ENCODE peak calls at places on chromosomes 13 and 19, in four cellular contexts. One of them, this sample, is unnamed.

GRCh38 chr13:76887070-76887563 is 912 bp upstream of the KCTD12 start:
- DNase-seq in GM12878: no peak
- DNase-seq in K562: no peak
- DNase-seq in HepG2: no peak
- DNase-seq in this sample: peak

GRCh38 chr13:109941951-109942350 is 155.6 kb upstream of the IRS2 start:
- DNase-seq in GM12878: no peak
- DNase-seq in K562: no peak
- DNase-seq in HepG2: no peak
- DNase-seq in this sample: no peak

GRCh38 chr19:39390460-39390758 is 497 bp downstream of the PAF1 start:
- DNase-seq in GM12878: no peak
- DNase-seq in K562: no peak
- DNase-seq in HepG2: no peak
- DNase-seq in this sample: no peak

GRCh38 chr13:26026211-26026610 is 25.6 kb downstream of the SHISA2 start:
- DNase-seq in GM12878: no peak
- DNase-seq in K562: no peak
- DNase-seq in HepG2: no peak
- DNase-seq in this sample: no peak

GRCh38 chr13:41706189-41706588 is 248.8 kb downstream of the RGCC start:
- DNase-seq in GM12878: no peak
- DNase-seq in K562: no peak
- DNase-seq in HepG2: no peak
- DNase-seq in this sample: no peak

GRCh38 chr19:35015576-35016351 is 14.5 kb upstream of the SCN1B start:
- DNase-seq in GM12878: no peak
- DNase-seq in K562: no peak
- DNase-seq in HepG2: no peak
- DNase-seq in this sample: no peak

GRCh38 chr19:18639706-18640105 is 2.9 kb downstream of the KLHL26 start:
- DNase-seq in GM12878: no peak
- DNase-seq in K562: no peak
- DNase-seq in HepG2: no peak
- DNase-seq in this sample: no peak

GRCh38 chr13:44305845-44306244 is 67.8 kb upstream of the SERP2 start:
- DNase-seq in GM12878: no peak
- DNase-seq in K562: no peak
- DNase-seq in HepG2: no peak
- DNase-seq in this sample: no peak

GRCh38 chr13:37679043-37679442 is 80.5 kb upstream of the POSTN start:
- DNase-seq in GM12878: no peak
- DNase-seq in K562: no peak
- DNase-seq in HepG2: no peak
- DNase-seq in this sample: no peak

GRCh38 chr19:18278521-18279265 is 2.7 kb downstream of the JUND start:
- DNase-seq in GM12878: no peak
- DNase-seq in K562: peak
- DNase-seq in HepG2: no peak
- DNase-seq in this sample: no peak

DNA sequence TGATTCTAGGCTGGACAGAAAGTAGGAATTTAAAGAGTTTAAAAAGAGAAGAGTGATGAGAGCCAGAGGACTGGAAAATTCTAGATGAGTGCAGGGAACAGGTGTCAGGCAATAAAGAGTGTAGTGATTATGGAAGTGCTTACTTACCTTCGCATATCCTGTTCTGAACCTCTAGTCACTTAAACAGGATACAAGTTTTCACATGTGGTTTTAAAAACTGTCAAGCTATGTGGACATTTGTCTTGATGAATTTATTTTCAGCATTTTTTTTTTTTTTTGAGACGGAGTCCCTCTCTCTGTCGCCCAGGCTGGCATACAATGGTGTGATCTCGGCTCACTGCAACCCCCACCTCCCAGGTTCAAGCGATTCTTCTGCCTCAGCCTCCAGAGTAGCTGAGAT is 34.3 kb upstream of the IL17D start:
- DNase-seq in GM12878: peak
- DNase-seq in K562: no peak
- DNase-seq in HepG2: no peak
- DNase-seq in this sample: no peak
- TF ChIP-seq CREM in GM12878: no peak
- TF ChIP-seq CREM in K562: no peak
- TF ChIP-seq CREM in HepG2: no peak
- TF ChIP-seq CREM in this sample: no peak

DNA sequence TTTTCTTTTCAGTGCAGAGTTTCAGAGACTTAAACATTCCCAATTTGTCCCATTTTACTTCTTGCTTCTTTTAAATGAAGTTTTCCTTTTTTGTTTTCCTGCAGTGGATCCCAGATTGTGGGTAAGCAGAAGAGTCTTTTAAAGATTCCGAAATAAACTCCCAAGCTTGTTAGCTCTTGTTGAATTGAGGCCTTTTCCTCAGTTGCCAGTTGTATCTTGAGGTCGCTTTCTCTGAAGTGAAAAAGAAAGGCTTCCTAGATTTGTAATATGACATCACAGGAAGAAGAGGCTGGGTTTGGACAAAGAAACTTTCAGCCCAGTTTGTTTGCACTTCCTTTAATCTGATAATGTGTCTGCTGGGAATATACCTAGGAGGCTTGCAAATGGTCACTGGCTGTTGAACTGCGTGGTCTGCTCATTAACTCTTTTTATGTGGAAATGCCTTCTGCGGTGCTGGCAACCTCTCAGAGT is at the start of gene LPAR6:
- DNase-seq in GM12878: no peak
- DNase-seq in K562: no peak
- DNase-seq in HepG2: peak
- DNase-seq in this sample: no peak
- TF ChIP-seq CREM in GM12878: no peak
- TF ChIP-seq CREM in K562: no peak
- TF ChIP-seq CREM in HepG2: no peak
- TF ChIP-seq CREM in this sample: no peak

DNA sequence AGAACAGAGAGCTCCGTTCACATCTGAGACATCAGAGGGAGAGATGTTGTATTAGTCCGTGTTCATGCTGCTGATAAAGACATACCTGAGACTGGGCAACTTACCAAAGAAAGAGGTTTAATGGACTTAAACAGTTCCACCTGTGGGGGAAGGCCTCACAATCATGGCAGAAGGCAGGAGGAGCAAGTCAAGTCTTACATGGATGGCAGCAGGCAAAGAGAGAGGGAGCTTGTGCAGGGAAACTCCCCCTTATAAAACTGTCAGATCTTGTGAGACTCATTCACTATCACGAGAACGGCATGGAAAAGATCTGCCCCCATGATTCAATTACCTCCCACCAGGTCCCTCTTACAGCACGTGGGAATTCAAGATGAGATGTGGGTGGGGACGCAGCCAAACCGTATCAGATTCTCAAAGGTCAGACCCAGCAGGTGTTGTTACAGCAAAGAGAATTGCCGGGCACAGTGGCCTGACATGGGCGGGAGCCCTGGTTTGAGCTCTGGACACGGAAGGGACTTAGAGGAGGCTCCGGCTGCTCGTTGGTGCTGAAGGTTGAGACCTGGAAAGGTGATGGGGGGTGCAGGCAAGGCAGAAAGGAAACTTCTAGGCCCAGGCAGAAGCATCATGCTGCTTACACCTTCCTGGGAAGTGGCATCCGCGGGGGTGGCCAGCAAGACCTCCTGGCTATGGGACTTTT is 33.1 kb downstream of the PEX11G start:
- DNase-seq in GM12878: no peak
- DNase-seq in K562: no peak
- DNase-seq in HepG2: no peak
- DNase-seq in this sample: no peak
- TF ChIP-seq CREM in GM12878: no peak
- TF ChIP-seq CREM in K562: no peak
- TF ChIP-seq CREM in HepG2: no peak
- TF ChIP-seq CREM in this sample: no peak

GRCh38 chr13:79432992-79433391 is 26.9 kb upstream of the RBM26 start:
- DNase-seq in GM12878: no peak
- DNase-seq in K562: no peak
- DNase-seq in HepG2: no peak
- DNase-seq in this sample: no peak

GRCh38 chr13:79435549-79435948 is 29.5 kb upstream of the RBM26 start:
- DNase-seq in GM12878: no peak
- DNase-seq in K562: no peak
- DNase-seq in HepG2: no peak
- DNase-seq in this sample: no peak

GRCh38 chr13:79432086-79432485 is 26.0 kb upstream of the RBM26 start:
- DNase-seq in GM12878: no peak
- DNase-seq in K562: no peak
- DNase-seq in HepG2: no peak
- DNase-seq in this sample: no peak

GRCh38 chr13:79429309-79429708 is 23.3 kb upstream of the RBM26 start:
- DNase-seq in GM12878: no peak
- DNase-seq in K562: no peak
- DNase-seq in HepG2: no peak
- DNase-seq in this sample: no peak

DNA sequence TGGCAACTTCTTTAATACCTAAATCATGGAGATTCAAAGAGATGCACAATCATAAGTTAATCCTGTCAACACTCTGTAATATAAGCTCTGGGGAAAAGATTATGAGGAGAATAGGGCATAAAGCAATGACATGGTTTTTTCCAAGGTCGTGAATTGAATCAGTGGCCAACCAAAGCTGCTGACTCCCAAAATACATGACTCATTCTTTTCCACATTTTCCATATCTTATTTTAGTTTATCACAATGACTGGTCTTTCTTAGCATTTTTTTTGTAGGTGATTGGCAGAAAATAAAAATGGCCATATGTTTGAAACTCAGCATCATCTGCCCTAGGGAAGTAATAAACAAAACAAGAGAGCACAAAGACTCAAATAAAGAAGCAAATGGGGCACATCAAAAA is 28.5 kb upstream of the RBM26 start:
- DNase-seq in GM12878: no peak
- DNase-seq in K562: no peak
- DNase-seq in HepG2: no peak
- DNase-seq in this sample: no peak
- TF ChIP-seq CREM in GM12878: no peak
- TF ChIP-seq CREM in K562: no peak
- TF ChIP-seq CREM in HepG2: no peak
- TF ChIP-seq CREM in this sample: no peak

GRCh38 chr13:113876341-113877148 is 12.7 kb upstream of the GAS6 start:
- DNase-seq in GM12878: no peak
- DNase-seq in K562: no peak
- DNase-seq in HepG2: no peak
- DNase-seq in this sample: no peak

GRCh38 chr13:113875829-113876228 is 12.0 kb upstream of the GAS6 start:
- DNase-seq in GM12878: no peak
- DNase-seq in K562: no peak
- DNase-seq in HepG2: no peak
- DNase-seq in this sample: no peak

GRCh38 chr13:113875429-113875815 is 11.5 kb upstream of the GAS6 start:
- DNase-seq in GM12878: no peak
- DNase-seq in K562: no peak
- DNase-seq in HepG2: no peak
- DNase-seq in this sample: no peak

GRCh38 chr13:113874177-113874576 is 10.3 kb upstream of the GAS6 start:
- DNase-seq in GM12878: no peak
- DNase-seq in K562: no peak
- DNase-seq in HepG2: no peak
- DNase-seq in this sample: no peak

DNA sequence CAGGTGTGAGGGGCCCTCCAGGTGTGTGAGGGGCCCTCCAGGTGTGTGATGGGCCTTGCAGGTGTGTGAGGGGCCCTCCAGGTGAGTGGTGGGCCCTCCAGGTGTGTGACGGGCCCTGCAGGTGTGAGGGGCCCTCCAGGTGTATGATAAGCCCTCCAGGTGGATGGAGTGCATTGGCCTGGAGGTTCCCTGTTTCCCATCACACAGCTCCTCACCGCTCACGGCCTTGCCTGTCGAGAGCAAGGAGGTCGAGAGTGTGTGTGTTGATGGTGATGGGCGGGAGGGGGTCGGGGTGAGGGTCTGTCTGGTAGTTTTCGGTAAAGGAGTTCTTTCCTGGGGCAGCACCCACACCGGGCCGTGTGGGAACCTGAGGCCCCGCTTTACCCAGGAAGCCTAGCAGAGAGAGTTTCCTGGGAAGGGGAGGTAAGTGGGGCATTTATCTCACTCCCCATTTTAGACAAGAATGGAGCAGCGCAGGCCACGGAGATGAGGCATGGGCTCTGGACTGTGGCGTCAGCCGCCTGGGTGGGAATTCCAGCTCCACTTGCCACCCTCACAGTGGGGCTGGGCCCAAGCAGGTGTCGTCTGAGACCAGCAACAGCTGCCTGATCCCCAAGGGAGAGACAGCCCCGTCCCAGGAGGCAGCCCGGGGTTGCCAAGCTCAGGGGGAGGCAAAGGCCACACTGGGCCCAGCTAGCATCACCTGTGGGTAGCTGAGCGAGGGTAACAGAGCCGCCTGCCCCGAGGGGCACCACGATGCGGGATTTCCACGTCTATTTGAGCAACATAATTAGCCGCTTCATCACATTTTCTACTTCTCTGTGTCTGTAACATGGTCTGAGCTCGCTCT is 10.9 kb upstream of the GAS6 start:
- DNase-seq in GM12878: no peak
- DNase-seq in K562: no peak
- DNase-seq in HepG2: no peak
- DNase-seq in this sample: no peak
- TF ChIP-seq CREM in GM12878: no peak
- TF ChIP-seq CREM in K562: no peak
- TF ChIP-seq CREM in HepG2: no peak
- TF ChIP-seq CREM in this sample: no peak

DNA sequence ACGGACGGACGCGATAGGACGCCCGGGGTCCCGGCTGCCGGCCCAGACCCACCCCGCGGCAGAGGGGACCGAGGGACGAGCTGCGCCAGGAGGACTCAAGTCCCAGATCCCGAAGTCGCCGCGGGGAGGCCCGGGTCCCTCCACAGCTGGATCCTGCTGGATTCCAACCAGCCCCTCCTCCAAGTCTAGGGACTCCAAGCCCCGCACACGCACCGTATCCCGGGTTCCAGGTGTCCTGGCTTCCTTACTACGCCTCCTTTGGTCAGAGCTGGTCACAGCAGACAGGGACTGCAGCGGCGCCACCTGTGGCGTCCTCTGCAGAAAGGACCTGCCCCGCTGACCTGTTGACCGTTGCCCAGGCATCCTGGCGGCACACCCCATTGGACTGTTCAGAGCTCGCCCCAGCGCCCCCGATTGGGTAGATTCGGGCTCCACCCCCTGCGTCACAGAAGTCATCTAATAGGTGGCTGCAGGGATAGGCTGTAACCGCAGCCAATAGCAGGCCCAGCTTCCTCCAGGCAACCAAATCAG is 29.0 kb upstream of the ZNF709 start:
- DNase-seq in GM12878: no peak
- DNase-seq in K562: no peak
- DNase-seq in HepG2: no peak
- DNase-seq in this sample: peak
- TF ChIP-seq CREM in GM12878: no peak
- TF ChIP-seq CREM in K562: no peak
- TF ChIP-seq CREM in HepG2: no peak
- TF ChIP-seq CREM in this sample: no peak

GRCh38 chr19:8461891-8462290 is 17.1 kb downstream of the HNRNPM start:
- DNase-seq in GM12878: no peak
- DNase-seq in K562: no peak
- DNase-seq in HepG2: no peak
- DNase-seq in this sample: no peak
- TF ChIP-seq CREM in GM12878: no peak
- TF ChIP-seq CREM in K562: no peak
- TF ChIP-seq CREM in HepG2: no peak
- TF ChIP-seq CREM in this sample: no peak

This sample was measured in WTC11.